ENCODE peak calls at places on chromosomes 1 and 21, in five cellular contexts. One of them, this sample, is unnamed.

GRCh38 chr1:97796716-97797115 is 124.1 kb downstream of the DPYD start:
- DNase-seq in A549: no peak
- DNase-seq in GM12878: no peak
- DNase-seq in endothelial cell of umbilical vein: peak
- DNase-seq in HepG2: no peak
- DNase-seq in this sample: no peak

GRCh38 chr1:51342591-51343206 is 12.3 kb upstream of the TTC39A start:
- DNase-seq in A549: no peak
- DNase-seq in GM12878: no peak
- DNase-seq in endothelial cell of umbilical vein: no peak
- DNase-seq in HepG2: no peak
- DNase-seq in this sample: no peak

GRCh38 chr1:220698607-220699016 is 8.4 kb downstream of the C1orf115 start:
- DNase-seq in A549: no peak
- DNase-seq in GM12878: no peak
- DNase-seq in endothelial cell of umbilical vein: no peak
- DNase-seq in HepG2: peak
- DNase-seq in this sample: no peak

GRCh38 chr1:15288173-15288926 is 41.3 kb downstream of the FHAD1 start:
- DNase-seq in A549: no peak
- DNase-seq in GM12878: no peak
- DNase-seq in endothelial cell of umbilical vein: no peak
- DNase-seq in HepG2: no peak
- DNase-seq in this sample: no peak

GRCh38 chr1:113993072-113993471 is 13.8 kb downstream of the OLFML3 start:
- DNase-seq in A549: no peak
- DNase-seq in GM12878: no peak
- DNase-seq in endothelial cell of umbilical vein: no peak
- DNase-seq in HepG2: no peak
- DNase-seq in this sample: no peak

GRCh38 chr1:25068829-25069228 is 138.8 kb upstream of the RUNX3 start:
- DNase-seq in A549: no peak
- DNase-seq in GM12878: no peak
- DNase-seq in endothelial cell of umbilical vein: no peak
- DNase-seq in HepG2: no peak
- DNase-seq in this sample: no peak

GRCh38 chr21:45255381-45256020 is 32.2 kb downstream of the POFUT2 start:
- DNase-seq in A549: no peak
- DNase-seq in GM12878: no peak
- DNase-seq in endothelial cell of umbilical vein: no peak
- DNase-seq in HepG2: peak
- DNase-seq in this sample: peak

GRCh38 chr1:194026422-194026821 is 840.0 kb upstream of the B3GALT2 start:
- DNase-seq in A549: no peak
- DNase-seq in GM12878: no peak
- DNase-seq in endothelial cell of umbilical vein: no peak
- DNase-seq in HepG2: no peak
- DNase-seq in this sample: no peak

GRCh38 chr1:21261551-21262281 is 28.5 kb downstream of the ECE1 start:
- DNase-seq in A549: peak
- DNase-seq in GM12878: no peak
- DNase-seq in endothelial cell of umbilical vein: peak
- DNase-seq in HepG2: no peak
- DNase-seq in this sample: peak

GRCh38 chr1:219412772-219413171 is 200.1 kb downstream of the ZC3H11B start:
- DNase-seq in A549: no peak
- DNase-seq in GM12878: no peak
- DNase-seq in endothelial cell of umbilical vein: no peak
- DNase-seq in HepG2: no peak
- DNase-seq in this sample: no peak

GRCh38 chr1:41629571-41629970 is 145.1 kb upstream of the EDN2 start:
- DNase-seq in A549: no peak
- DNase-seq in GM12878: no peak
- DNase-seq in endothelial cell of umbilical vein: no peak
- DNase-seq in HepG2: no peak
- DNase-seq in this sample: no peak

GRCh38 chr1:60280764-60281278 is 207.3 kb upstream of the C1orf87 start:
- DNase-seq in A549: no peak
- DNase-seq in GM12878: no peak
- DNase-seq in endothelial cell of umbilical vein: no peak
- DNase-seq in HepG2: no peak
- DNase-seq in this sample: no peak

GRCh38 chr1:244339776-244340175 is 111.9 kb downstream of the ADSS2 start:
- DNase-seq in A549: no peak
- DNase-seq in GM12878: no peak
- DNase-seq in endothelial cell of umbilical vein: no peak
- DNase-seq in HepG2: no peak
- DNase-seq in this sample: no peak

DNA sequence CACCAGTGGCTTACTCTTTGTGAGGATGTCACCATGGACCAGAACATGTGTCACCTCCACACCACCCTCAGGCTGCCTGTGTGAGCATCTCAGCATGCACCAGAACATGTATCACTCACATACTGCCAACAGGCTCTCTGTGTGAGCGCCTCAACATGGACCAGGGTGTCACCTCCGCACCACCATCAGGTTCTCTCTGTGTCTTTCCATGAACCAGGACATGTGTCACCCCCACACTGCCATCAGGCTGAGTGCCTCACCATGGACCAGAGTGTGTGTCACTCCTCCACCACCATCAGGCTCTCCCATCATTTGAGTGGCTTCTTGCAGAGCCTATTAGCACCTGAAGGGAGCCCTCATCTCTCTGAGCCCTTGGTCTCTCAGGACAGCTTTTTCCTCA is 125.2 kb downstream of the ZNF648 start:
- DNase-seq in A549: no peak
- DNase-seq in GM12878: no peak
- DNase-seq in endothelial cell of umbilical vein: no peak
- DNase-seq in HepG2: no peak
- DNase-seq in this sample: no peak
- TF ChIP-seq MAX in A549: no peak
- TF ChIP-seq MAX in GM12878: no peak
- TF ChIP-seq MAX in endothelial cell of umbilical vein: no peak
- TF ChIP-seq MAX in HepG2: no peak
- TF ChIP-seq MAX in this sample: no peak

GRCh38 chr1:115452600-115453329 is 114.7 kb upstream of the NGF start:
- DNase-seq in A549: no peak
- DNase-seq in GM12878: no peak
- DNase-seq in endothelial cell of umbilical vein: no peak
- DNase-seq in HepG2: no peak
- DNase-seq in this sample: no peak

GRCh38 chr1:115457295-115457694 is 119.2 kb upstream of the NGF start:
- DNase-seq in A549: no peak
- DNase-seq in GM12878: no peak
- DNase-seq in endothelial cell of umbilical vein: no peak
- DNase-seq in HepG2: no peak
- DNase-seq in this sample: no peak

GRCh38 chr1:115456441-115456961 is 118.5 kb upstream of the NGF start:
- DNase-seq in A549: no peak
- DNase-seq in GM12878: no peak
- DNase-seq in endothelial cell of umbilical vein: no peak
- DNase-seq in HepG2: no peak
- DNase-seq in this sample: no peak

GRCh38 chr1:115453666-115454065 is 115.6 kb upstream of the NGF start:
- DNase-seq in A549: no peak
- DNase-seq in GM12878: no peak
- DNase-seq in endothelial cell of umbilical vein: no peak
- DNase-seq in HepG2: no peak
- DNase-seq in this sample: no peak

DNA sequence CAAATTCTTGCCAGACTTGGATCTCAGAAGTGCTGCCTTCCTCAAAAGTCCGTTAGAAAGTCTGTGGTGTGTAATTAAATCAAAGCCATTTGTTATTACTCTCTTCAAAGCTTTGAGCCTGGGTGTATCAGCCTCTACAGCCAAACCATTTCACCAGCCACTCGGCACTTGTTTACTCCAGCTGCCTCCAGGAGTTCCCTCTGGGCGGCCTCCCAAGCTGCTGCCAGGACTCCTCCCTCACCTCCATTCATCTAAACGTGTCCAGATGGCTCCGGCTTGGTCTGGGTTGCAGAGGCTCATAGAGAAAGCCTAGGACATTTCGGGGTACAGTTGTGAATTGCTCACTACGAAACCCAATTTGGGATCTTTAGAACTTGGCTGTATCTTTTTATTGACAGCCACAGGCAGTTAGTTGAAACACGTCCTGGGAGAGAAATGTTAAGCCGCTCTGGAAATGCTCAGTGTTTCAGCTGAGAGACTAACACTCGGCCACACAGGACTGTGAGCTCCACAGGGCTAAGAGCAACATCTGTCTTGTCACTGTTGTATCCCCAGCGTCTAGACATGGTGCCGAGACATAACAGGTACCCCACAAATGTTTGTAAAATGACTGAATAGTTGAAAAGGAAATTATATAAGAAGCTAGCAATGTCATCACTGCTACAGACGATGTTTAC is 116.9 kb upstream of the NGF start:
- DNase-seq in A549: no peak
- DNase-seq in GM12878: no peak
- DNase-seq in endothelial cell of umbilical vein: no peak
- DNase-seq in HepG2: no peak
- DNase-seq in this sample: no peak
- TF ChIP-seq MYC in A549: no peak
- TF ChIP-seq MYC in GM12878: no peak
- TF ChIP-seq MYC in endothelial cell of umbilical vein: no peak
- TF ChIP-seq MYC in HepG2: no peak
- TF ChIP-seq MYC in this sample: no peak

GRCh38 chr1:34859442-34860200 is at the start of gene SMIM12:
- DNase-seq in A549: peak
- DNase-seq in GM12878: peak
- DNase-seq in endothelial cell of umbilical vein: peak
- DNase-seq in HepG2: peak
- DNase-seq in this sample: peak
- TF ChIP-seq CTCF in A549: peak
- TF ChIP-seq CTCF in GM12878: peak
- TF ChIP-seq CTCF in endothelial cell of umbilical vein: peak
- TF ChIP-seq CTCF in HepG2: peak
- TF ChIP-seq CTCF in this sample: peak

GRCh38 chr1:43716559-43717281 is 9.4 kb downstream of the ST3GAL3 start:
- DNase-seq in A549: no peak
- DNase-seq in GM12878: no peak
- DNase-seq in endothelial cell of umbilical vein: no peak
- DNase-seq in HepG2: no peak
- DNase-seq in this sample: no peak
- TF ChIP-seq MAX in A549: no peak
- TF ChIP-seq MAX in GM12878: no peak
- TF ChIP-seq MAX in endothelial cell of umbilical vein: no peak
- TF ChIP-seq MAX in HepG2: no peak
- TF ChIP-seq MAX in this sample: no peak

DNA sequence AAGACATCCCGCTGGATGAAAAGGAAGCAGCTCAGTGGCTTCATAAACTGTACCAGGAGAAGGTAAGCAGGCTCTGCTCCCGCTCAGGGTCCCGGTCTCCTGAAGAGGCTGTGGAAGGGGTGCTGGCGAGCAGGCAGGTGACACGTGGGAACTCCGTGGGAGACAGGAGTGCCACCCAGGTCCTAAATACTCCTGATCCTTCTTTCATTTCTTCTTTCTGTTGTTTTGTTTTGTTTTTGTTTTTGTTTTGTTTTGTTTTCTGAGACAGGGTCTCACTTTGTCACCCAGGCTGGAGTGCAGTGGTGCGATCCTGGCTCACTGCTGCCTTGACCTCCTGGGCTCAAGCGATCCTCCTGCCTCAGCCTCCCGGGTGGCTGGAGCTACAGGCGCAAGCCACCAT is 34.0 kb upstream of the TRAPPC10 start:
- DNase-seq in A549: no peak
- DNase-seq in GM12878: no peak
- DNase-seq in endothelial cell of umbilical vein: no peak
- DNase-seq in HepG2: no peak
- DNase-seq in this sample: no peak
- TF ChIP-seq MYC in A549: no peak
- TF ChIP-seq MYC in GM12878: no peak
- TF ChIP-seq MYC in endothelial cell of umbilical vein: no peak
- TF ChIP-seq MYC in HepG2: no peak
- TF ChIP-seq MYC in this sample: no peak

GRCh38 chr1:7704214-7705047 is 66.7 kb upstream of the VAMP3 start:
- DNase-seq in A549: peak
- DNase-seq in GM12878: no peak
- DNase-seq in endothelial cell of umbilical vein: peak
- DNase-seq in HepG2: peak
- DNase-seq in this sample: peak
- TF ChIP-seq CTCF in A549: no peak
- TF ChIP-seq CTCF in GM12878: no peak
- TF ChIP-seq CTCF in endothelial cell of umbilical vein: no peak
- TF ChIP-seq CTCF in HepG2: no peak
- TF ChIP-seq CTCF in this sample: no peak

GRCh38 chr1:61967750-61968149 is 225.5 kb downstream of the PATJ start:
- DNase-seq in A549: no peak
- DNase-seq in GM12878: no peak
- DNase-seq in endothelial cell of umbilical vein: no peak
- DNase-seq in HepG2: no peak
- DNase-seq in this sample: no peak
- TF ChIP-seq MAX in A549: no peak
- TF ChIP-seq MAX in GM12878: no peak
- TF ChIP-seq MAX in endothelial cell of umbilical vein: no peak
- TF ChIP-seq MAX in HepG2: no peak
- TF ChIP-seq MAX in this sample: no peak

This sample was measured in NB4.